ENCODE peak calls at places on chromosomes 16 and 17, in nine cellular contexts. O is GM12865, B is adrenal gland, L is stomach, I is tibial nerve, A is endothelial cell, Z is fibroblast of mammary gland, X is prostate gland, H is WERI-Rb-1. V is an unnamed sample.

GRCh38 chr17:34782271-34782670 is 179.0 kb downstream of the CCT6B start:
- DNase-seq in O (no peak), B (no peak), L (no peak), I (no peak), A (no peak), Z (no peak), X (no peak), H (no peak), V (no peak)

GRCh38 chr17:79852748-79853147 is 13.5 kb upstream of the CBX4 start:
- DNase-seq in O (no peak), B (no peak), L (no peak), I (no peak), A (no peak), Z (peak), X (no peak), H (no peak), V (no peak)

GRCh38 chr17:37068266-37068665 is 119.5 kb downstream of the AATF start:
- DNase-seq in O (no peak), B (no peak), L (peak), I (no peak), A (no peak), Z (no peak), X (no peak), H (no peak), V (no peak)

GRCh38 chr17:66304304-66305174 is 2.1 kb downstream of the PRKCA start:
- DNase-seq in O (no peak), B (peak), L (no peak), I (no peak), A (no peak), Z (no peak), X (no peak), H (no peak), V (no peak)

GRCh38 chr17:51238253-51238887 is 21.5 kb downstream of the MBTD1 start:
- DNase-seq in O (peak), B (no peak), L (no peak), I (no peak), A (no peak), Z (no peak), X (no peak), H (no peak), V (no peak)

GRCh38 chr17:80869476-80869875 is 122.2 kb upstream of the CHMP6 start:
- DNase-seq in O (no peak), B (no peak), L (no peak), I (no peak), A (no peak), Z (no peak), X (no peak), H (no peak), V (no peak)

GRCh38 chr17:1234455-1234854 is 35.8 kb upstream of the BHLHA9 start:
- DNase-seq in O (no peak), B (no peak), L (no peak), I (no peak), A (no peak), Z (no peak), X (no peak), H (no peak), V (no peak)

GRCh38 chr16:89890200-89890599 is 16.8 kb downstream of the TCF25 start:
- DNase-seq in O (no peak), B (peak), L (no peak), I (no peak), A (no peak), Z (peak), X (no peak), H (no peak), V (no peak)

GRCh38 chr17:63405741-63406261 is 40.3 kb downstream of the CYB561 start:
- DNase-seq in O (peak), B (no peak), L (no peak), I (peak), A (no peak), Z (peak), X (peak), H (no peak), V (no peak)

GRCh38 chr17:2704890-2705248 is 6.7 kb downstream of the CLUH start:
- DNase-seq in O (no peak), B (no peak), L (no peak), I (no peak), A (no peak), Z (no peak), X (no peak), H (no peak), V (no peak)

GRCh38 chr17:81161972-81162371 is 3.3 kb upstream of the PVALEF start:
- DNase-seq in O (no peak), B (no peak), L (no peak), I (no peak), A (no peak), Z (no peak), X (no peak), H (no peak), V (no peak)

GRCh38 chr16:49036126-49036525 is 245.5 kb downstream of the CBLN1 start:
- DNase-seq in O (no peak), B (no peak), L (no peak), I (no peak), A (no peak), Z (no peak), X (no peak), H (no peak), V (no peak)

GRCh38 chr17:12627177-12627629 is 38.5 kb upstream of the MYOCD start:
- DNase-seq in O (no peak), B (peak), L (peak), I (peak), A (no peak), Z (peak), X (peak), H (no peak), V (no peak)

GRCh38 chr17:77619851-77620250 is 338.7 kb upstream of the TNRC6C start:
- DNase-seq in O (no peak), B (no peak), L (no peak), I (no peak), A (no peak), Z (peak), X (no peak), H (no peak), V (no peak)

GRCh38 chr16:30743690-30744089 is 4.5 kb upstream of the PHKG2 start:
- DNase-seq in O (no peak), B (no peak), L (no peak), I (peak), A (no peak), Z (no peak), X (no peak), H (no peak), V (no peak)

GRCh38 chr17:62343764-62344163 is 36.6 kb upstream of the EFCAB3 start:
- DNase-seq in O (no peak), B (no peak), L (no peak), I (no peak), A (no peak), Z (no peak), X (no peak), H (no peak), V (no peak)

GRCh38 chr17:65573283-65573603 is 11.8 kb upstream of the AXIN2 start:
- DNase-seq in O (no peak), B (no peak), L (no peak), I (no peak), A (no peak), Z (no peak), X (no peak), H (no peak), V (no peak)

GRCh38 chr17:83067718-83068261 is 11.6 kb upstream of the METRNL start:
- DNase-seq in O (no peak), B (no peak), L (no peak), I (no peak), A (no peak), Z (no peak), X (no peak), H (peak), V (no peak)
- TF ChIP-seq CTCF in O (no peak), B (no peak), L (no peak), I (peak), A (no peak), Z (no peak), X (no peak), H (no peak), V (peak)

GRCh38 chr17:6279659-6280058 is 155.3 kb downstream of the AIPL1 start:
- DNase-seq in O (peak), B (no peak), L (no peak), I (no peak), A (peak), Z (no peak), X (peak), H (peak), V (no peak)
- TF ChIP-seq CTCF in O (peak), B (no peak), L (no peak), I (no peak), A (peak), Z (no peak), X (peak), H (peak), V (peak)

DNA sequence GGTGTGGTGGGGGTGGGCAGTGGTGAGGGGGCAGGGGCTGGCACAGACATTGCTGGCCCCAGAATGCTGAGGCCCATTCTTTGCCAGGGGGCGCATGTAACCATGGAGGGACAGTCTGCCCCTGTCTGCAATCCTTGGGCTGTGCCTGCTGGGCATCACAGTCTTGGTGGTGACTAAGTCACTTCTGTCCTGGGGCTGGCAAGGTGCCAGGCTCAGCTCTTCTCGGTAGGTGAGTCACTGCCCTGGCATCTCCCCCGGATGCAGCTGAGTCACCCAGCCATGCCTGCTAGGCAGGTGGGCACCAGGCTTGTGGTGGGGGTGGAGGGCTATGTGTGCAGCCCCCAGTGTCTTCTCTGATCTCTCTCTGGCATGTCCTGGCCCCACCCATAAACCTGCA is 5.6 kb downstream of the RARA start:
- DNase-seq in O (peak), B (peak), L (peak), I (no peak), A (no peak), Z (peak), X (peak), H (no peak), V (peak)
- TF ChIP-seq CTCF in O (no peak), B (no peak), L (no peak), I (no peak), A (no peak), Z (no peak), X (no peak), H (no peak), V (no peak)

DNA sequence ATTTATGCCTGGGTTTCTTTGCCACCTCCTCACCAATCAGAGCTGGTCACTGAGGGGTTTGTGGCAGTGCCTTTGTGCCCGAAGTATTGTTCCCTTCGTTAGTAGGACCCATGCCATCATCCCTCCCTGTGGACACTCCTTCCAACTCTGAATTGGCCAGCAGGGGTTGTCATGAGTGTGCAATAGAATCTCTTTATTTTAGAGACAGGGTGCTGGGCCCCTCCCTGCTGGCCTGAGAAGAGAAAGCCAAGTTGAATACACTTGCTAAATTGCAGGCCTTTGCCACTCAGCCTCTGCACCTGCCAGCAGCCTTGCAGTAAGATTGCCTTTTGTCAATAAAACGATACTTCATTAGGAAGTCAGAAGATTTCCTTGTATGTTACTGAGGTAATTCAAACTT is 40.7 kb upstream of the SLC12A3 start:
- DNase-seq in O (no peak), B (peak), L (peak), I (no peak), A (no peak), Z (peak), X (no peak), H (peak), V (no peak)
- TF ChIP-seq CTCF in O (no peak), B (peak), L (no peak), I (no peak), A (no peak), Z (peak), X (no peak), H (peak), V (peak)

GRCh38 chr16:75197522-75198134 is 9.3 kb downstream of the CTRB2 start:
- DNase-seq in O (no peak), B (no peak), L (peak), I (no peak), A (no peak), Z (no peak), X (no peak), H (no peak), V (no peak)
- TF ChIP-seq CTCF in O (no peak), B (no peak), L (no peak), I (no peak), A (no peak), Z (no peak), X (no peak), H (no peak), V (no peak)